ENCODE peak calls at places on chromosomes 12 and 14, in six cellular contexts. W, Z, X, F, L and H are unnamed samples.

GRCh38 chr12:80230068-80230467 is 130.7 kb downstream of the OTOGL start:
- DNase-seq in X (no peak), Z (no peak), W (no peak), F (no peak), L (no peak), H (no peak)

GRCh38 chr12:32390572-32391219 is 8.7 kb upstream of the FGD4 start:
- DNase-seq in Z (peak), L (no peak), X (no peak), F (peak), W (no peak), H (no peak)

GRCh38 chr14:85387181-85387580 is 142.8 kb upstream of the FLRT2 start:
- DNase-seq in W (no peak), L (no peak), F (no peak), Z (no peak), X (no peak), H (no peak)

GRCh38 chr14:59283380-59283779 is 94.9 kb downstream of the DAAM1 start:
- DNase-seq in F (no peak), Z (no peak), L (no peak), W (no peak), X (no peak), H (no peak)

GRCh38 chr12:65603428-65604351 is 220.6 kb upstream of the HMGA2 start:
- DNase-seq in X (peak), L (no peak), Z (no peak), W (no peak), F (no peak), H (peak)

GRCh38 chr12:17097674-17098073 is 491.7 kb upstream of the LMO3 start:
- DNase-seq in W (no peak), F (no peak), X (no peak), Z (no peak), L (no peak), H (no peak)

GRCh38 chr12:1553987-1554982 is 40.1 kb downstream of the FBXL14 start:
- DNase-seq in W (no peak), Z (no peak), L (peak), F (peak), X (no peak), H (no peak)

GRCh38 chr14:53536446-53536845 is 383.3 kb upstream of the DDHD1 start:
- DNase-seq in X (no peak), L (no peak), Z (no peak), F (no peak), W (no peak), H (no peak)

GRCh38 chr14:52399886-52400599 is 85.9 kb downstream of the PTGER2 start:
- DNase-seq in Z (no peak), W (peak), F (no peak), L (no peak), X (no peak), H (no peak)

GRCh38 chr14:73802431-73803188 is 49.0 kb upstream of the PTGR2 start:
- DNase-seq in X (no peak), F (no peak), Z (no peak), L (peak), W (peak), H (no peak)

GRCh38 chr12:95986635-95987535 is 9.3 kb downstream of the HAL start:
- DNase-seq in X (no peak), F (no peak), Z (no peak), L (no peak), W (no peak), H (no peak)

GRCh38 chr12:30631710-30632109 is 64.0 kb downstream of the IPO8 start:
- DNase-seq in Z (peak), L (no peak), W (no peak), X (no peak), F (no peak), H (no peak)

GRCh38 chr14:76954371-76954770 is 74.1 kb downstream of the IRF2BPL start:
- DNase-seq in F (no peak), L (no peak), Z (no peak), X (no peak), W (no peak), H (no peak)

GRCh38 chr12:3977621-3978020 is 104.4 kb upstream of the PARP11 start:
- DNase-seq in W (no peak), X (no peak), F (no peak), L (no peak), Z (no peak), H (no peak)

GRCh38 chr14:98928418-98928817 is 343.6 kb downstream of the BCL11B start:
- DNase-seq in Z (no peak), L (peak), F (no peak), W (no peak), X (no peak), H (no peak)

GRCh38 chr14:69715725-69716482 is 51.0 kb upstream of the SRSF5 start:
- DNase-seq in X (no peak), L (no peak), Z (peak), W (no peak), F (no peak), H (peak)

GRCh38 chr12:75345531-75345930 is 11.1 kb downstream of the GLIPR1L1 start:
- DNase-seq in F (no peak), L (no peak), W (no peak), Z (no peak), X (no peak), H (no peak)

GRCh38 chr12:52739963-52740362 is 36.6 kb upstream of the KRT77 start:
- DNase-seq in W (no peak), Z (no peak), F (no peak), L (no peak), X (no peak), H (no peak)

GRCh38 chr14:81302613-81303012 is 81.9 kb upstream of the GTF2A1 start:
- DNase-seq in X (no peak), Z (no peak), F (no peak), L (no peak), W (no peak), H (no peak)
- TF ChIP-seq CTCF in X (no peak), Z (no peak), F (no peak), L (no peak), W (no peak), H (no peak)

GRCh38 chr14:87142568-87143211 is 850.3 kb downstream of the GALC start:
- DNase-seq in F (no peak), L (no peak), W (no peak), X (no peak), Z (no peak), H (no peak)

GRCh38 chr14:87139299-87139698 is 853.7 kb downstream of the GALC start:
- DNase-seq in Z (no peak), W (no peak), L (no peak), X (no peak), F (no peak), H (no peak)
- TF ChIP-seq CTCF in Z (no peak), W (no peak), L (no peak), X (no peak), F (no peak), H (no peak)

GRCh38 chr12:40980346-40981005 is 207.6 kb upstream of the PDZRN4 start:
- DNase-seq in W (no peak), Z (no peak), L (no peak), X (no peak), F (no peak), H (no peak)
- TF ChIP-seq CTCF in W (no peak), Z (no peak), L (no peak), X (no peak), F (no peak), H (no peak)

DNA sequence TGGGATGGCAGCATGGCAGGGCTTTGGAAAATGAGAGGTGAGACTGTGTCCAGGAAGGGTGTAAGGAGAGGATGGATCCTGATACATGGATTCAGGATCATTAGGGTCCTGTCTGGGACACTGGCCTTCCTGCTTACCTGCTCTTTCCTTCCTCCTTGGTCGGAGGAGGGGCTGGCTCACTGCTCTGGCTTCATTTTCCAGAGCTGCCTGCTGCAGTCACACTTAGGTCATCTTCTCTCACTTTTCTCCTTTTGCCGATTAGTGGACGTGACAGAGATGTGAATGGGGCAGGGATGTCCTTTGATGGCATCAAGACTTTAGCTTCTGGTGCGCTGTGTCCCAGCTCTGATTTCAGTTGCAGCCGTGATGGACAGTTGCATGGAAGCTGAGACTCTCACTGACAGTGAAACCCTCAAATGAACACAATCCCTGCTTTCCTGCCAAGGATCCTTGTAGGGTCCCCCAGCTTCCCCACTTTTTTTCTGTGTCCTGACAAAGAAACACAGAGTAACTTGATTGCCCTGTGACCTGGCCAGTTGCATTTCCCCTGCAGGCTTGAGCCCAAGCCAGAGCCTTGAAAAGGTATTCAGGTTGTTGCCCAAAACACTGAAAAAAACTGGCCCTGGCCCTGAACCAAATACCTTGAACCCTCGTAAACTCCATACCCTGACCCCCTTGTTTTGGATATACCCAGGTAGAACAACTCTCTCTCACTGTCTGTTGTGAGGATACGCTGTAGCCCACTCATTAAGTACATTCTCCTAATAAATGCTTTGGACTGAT is 756 bp upstream of the CIDEB start:
- DNase-seq in W (no peak), X (no peak), L (no peak), Z (no peak), F (no peak), H (no peak)
- TF ChIP-seq CTCF in W (no peak), X (no peak), L (no peak), Z (peak), F (peak), H (peak)

DNA sequence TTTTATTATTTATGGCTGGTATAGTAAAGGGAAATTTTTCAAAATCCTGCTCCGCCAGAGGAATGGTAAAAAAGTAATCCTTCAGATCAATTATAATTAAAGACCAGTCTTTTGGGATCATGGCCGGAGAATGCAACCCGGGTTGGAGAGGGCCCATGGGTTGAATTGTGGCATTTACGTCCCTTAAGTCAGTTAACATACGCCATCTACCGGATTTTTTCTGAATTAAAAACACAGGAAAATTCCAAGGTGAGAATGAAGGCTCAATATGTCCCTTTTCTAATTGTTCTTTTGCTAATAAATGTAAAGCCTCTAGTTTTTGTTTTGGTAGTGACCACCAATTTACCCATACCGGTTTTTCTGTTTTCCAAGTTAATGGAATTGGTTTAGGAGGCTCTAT is 602.8 kb downstream of the ALG10 start:
- DNase-seq in X (no peak), W (peak), L (no peak), F (no peak), Z (no peak), H (no peak)
- TF ChIP-seq CTCF in X (no peak), W (peak), L (no peak), F (peak), Z (peak), H (peak)

DNA sequence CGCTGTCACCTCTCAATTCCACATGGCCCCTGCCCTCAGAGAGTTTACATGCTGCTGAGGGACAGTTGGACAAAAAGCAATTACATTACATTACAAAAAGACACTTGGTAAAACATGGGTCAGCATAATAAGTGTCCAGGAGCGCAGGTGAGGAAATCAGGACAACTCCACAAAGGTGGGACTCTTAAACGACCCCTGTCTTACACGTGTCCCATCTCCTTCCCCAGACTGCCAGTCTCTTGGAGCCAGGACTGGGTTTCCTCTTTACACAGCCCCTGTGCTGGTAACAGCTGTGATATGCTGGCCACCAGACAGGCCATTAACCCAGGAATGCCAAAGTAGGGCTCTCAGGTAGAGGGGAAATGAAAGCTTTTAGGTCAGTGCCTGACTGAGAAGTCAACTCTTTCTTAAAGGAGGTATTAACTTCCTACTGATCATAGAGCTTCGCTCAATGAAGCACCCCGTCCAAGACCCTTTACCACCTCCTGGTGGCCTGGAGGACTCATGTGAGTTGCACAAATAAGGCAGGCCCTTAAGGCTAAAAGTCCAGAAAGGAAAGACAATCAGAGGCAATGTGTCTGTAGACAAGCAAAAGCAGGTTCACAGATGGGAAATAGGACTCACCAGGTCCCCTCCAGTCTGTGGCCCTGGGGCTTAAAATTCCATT is 55.5 kb downstream of the ANO2 start:
- DNase-seq in L (no peak), Z (no peak), X (no peak), F (peak), W (peak), H (no peak)
- TF ChIP-seq CTCF in L (no peak), Z (no peak), X (peak), F (no peak), W (no peak), H (no peak)

GRCh38 chr12:6917491-6918231 is 3.3 kb downstream of the ENO2 start:
- DNase-seq in Z (no peak), L (no peak), W (no peak), X (no peak), F (no peak), H (no peak)

GRCh38 chr12:6916426-6917200 is 2.2 kb downstream of the ENO2 start:
- DNase-seq in Z (no peak), W (no peak), L (no peak), X (no peak), F (no peak), H (no peak)

GRCh38 chr12:6915789-6916285 is 1.5 kb downstream of the ENO2 start:
- DNase-seq in X (no peak), W (no peak), L (no peak), Z (peak), F (no peak), H (no peak)

GRCh38 chr12:6914246-6914947 is at the start of gene ENO2:
- DNase-seq in F (peak), L (no peak), W (peak), Z (peak), X (no peak), H (peak)

GRCh38 chr12:6915023-6915788 is 826 bp downstream of the ENO2 start:
- DNase-seq in L (no peak), F (peak), Z (no peak), X (no peak), W (no peak), H (no peak)
- TF ChIP-seq CTCF in L (no peak), F (no peak), Z (no peak), X (no peak), W (no peak), H (no peak)